ENCODE peak calls at places on chromosomes 6 and 20, in six cellular contexts. One of them, this sample, is unnamed.

GRCh38 chr6:71737953-71738352 is 148.4 kb upstream of the RIMS1 start:
- DNase-seq in pancreas: no peak
- DNase-seq in psoas muscle: no peak
- DNase-seq in PC-9: no peak
- DNase-seq in CD8-positive, alpha-beta T cell: no peak
- DNase-seq in heart right ventricle: no peak
- DNase-seq in this sample: no peak

GRCh38 chr6:125564941-125565340 is 184.5 kb upstream of the HEY2 start:
- DNase-seq in pancreas: no peak
- DNase-seq in heart right ventricle: no peak
- DNase-seq in CD8-positive, alpha-beta T cell: no peak
- DNase-seq in PC-9: no peak
- DNase-seq in psoas muscle: no peak
- DNase-seq in this sample: no peak

GRCh38 chr6:82017316-82017715 is 230.2 kb downstream of the IBTK start:
- DNase-seq in CD8-positive, alpha-beta T cell: no peak
- DNase-seq in pancreas: no peak
- DNase-seq in psoas muscle: no peak
- DNase-seq in heart right ventricle: peak
- DNase-seq in PC-9: peak
- DNase-seq in this sample: no peak

GRCh38 chr6:35694462-35694861 is 5.7 kb upstream of the FKBP5 start:
- DNase-seq in heart right ventricle: no peak
- DNase-seq in pancreas: no peak
- DNase-seq in CD8-positive, alpha-beta T cell: no peak
- DNase-seq in psoas muscle: no peak
- DNase-seq in PC-9: no peak
- DNase-seq in this sample: no peak

GRCh38 chr6:73811706-73812105 is 115.7 kb downstream of the CD109 start:
- DNase-seq in heart right ventricle: no peak
- DNase-seq in PC-9: no peak
- DNase-seq in CD8-positive, alpha-beta T cell: no peak
- DNase-seq in pancreas: no peak
- DNase-seq in psoas muscle: no peak
- DNase-seq in this sample: no peak

GRCh38 chr6:119454694-119455093 is 105.1 kb upstream of the MAN1A1 start:
- DNase-seq in PC-9: no peak
- DNase-seq in CD8-positive, alpha-beta T cell: no peak
- DNase-seq in heart right ventricle: no peak
- DNase-seq in psoas muscle: no peak
- DNase-seq in pancreas: no peak
- DNase-seq in this sample: no peak

GRCh38 chr6:1832844-1833787 is 223.4 kb downstream of the FOXC1 start:
- DNase-seq in pancreas: peak
- DNase-seq in CD8-positive, alpha-beta T cell: no peak
- DNase-seq in PC-9: no peak
- DNase-seq in psoas muscle: peak
- DNase-seq in heart right ventricle: peak
- DNase-seq in this sample: peak

GRCh38 chr6:30062471-30063178 is 1.6 kb downstream of the POLR1H start:
- DNase-seq in CD8-positive, alpha-beta T cell: no peak
- DNase-seq in PC-9: no peak
- DNase-seq in pancreas: no peak
- DNase-seq in heart right ventricle: no peak
- DNase-seq in psoas muscle: no peak
- DNase-seq in this sample: no peak

GRCh38 chr6:116562614-116563013 is 8.7 kb upstream of the RWDD1 start:
- DNase-seq in psoas muscle: no peak
- DNase-seq in pancreas: no peak
- DNase-seq in PC-9: no peak
- DNase-seq in CD8-positive, alpha-beta T cell: no peak
- DNase-seq in heart right ventricle: no peak
- DNase-seq in this sample: no peak

GRCh38 chr6:2188856-2189384 is 56.5 kb downstream of the GMDS start:
- DNase-seq in heart right ventricle: no peak
- DNase-seq in CD8-positive, alpha-beta T cell: no peak
- DNase-seq in pancreas: no peak
- DNase-seq in PC-9: no peak
- DNase-seq in psoas muscle: no peak
- DNase-seq in this sample: no peak

GRCh38 chr20:17663040-17663399 is 19.0 kb downstream of the RRBP1 start:
- DNase-seq in PC-9: no peak
- DNase-seq in CD8-positive, alpha-beta T cell: no peak
- DNase-seq in psoas muscle: no peak
- DNase-seq in heart right ventricle: no peak
- DNase-seq in pancreas: no peak
- DNase-seq in this sample: no peak

GRCh38 chr6:11538799-11539468 is 1.4 kb downstream of the TMEM170B start:
- DNase-seq in heart right ventricle: no peak
- DNase-seq in PC-9: no peak
- DNase-seq in pancreas: no peak
- DNase-seq in psoas muscle: no peak
- DNase-seq in CD8-positive, alpha-beta T cell: no peak
- DNase-seq in this sample: no peak

GRCh38 chr6:155050311-155050710 is 55.2 kb downstream of the TIAM2 start:
- DNase-seq in CD8-positive, alpha-beta T cell: no peak
- DNase-seq in heart right ventricle: no peak
- DNase-seq in pancreas: no peak
- DNase-seq in psoas muscle: no peak
- DNase-seq in PC-9: no peak
- DNase-seq in this sample: no peak

GRCh38 chr20:38043512-38044300 is 10.2 kb downstream of the RPRD1B start:
- DNase-seq in pancreas: no peak
- DNase-seq in PC-9: no peak
- DNase-seq in psoas muscle: peak
- DNase-seq in heart right ventricle: no peak
- DNase-seq in CD8-positive, alpha-beta T cell: no peak
- DNase-seq in this sample: no peak

GRCh38 chr6:22320750-22321149 is 23.9 kb upstream of the PRL start:
- DNase-seq in PC-9: peak
- DNase-seq in psoas muscle: no peak
- DNase-seq in pancreas: no peak
- DNase-seq in heart right ventricle: no peak
- DNase-seq in CD8-positive, alpha-beta T cell: no peak
- DNase-seq in this sample: no peak

GRCh38 chr20:50635676-50636600 is 55.4 kb downstream of the RIPOR3 start:
- DNase-seq in pancreas: peak
- DNase-seq in psoas muscle: peak
- DNase-seq in heart right ventricle: peak
- DNase-seq in PC-9: peak
- DNase-seq in CD8-positive, alpha-beta T cell: peak
- DNase-seq in this sample: peak

GRCh38 chr6:157535354-157536217 is 154.6 kb downstream of the ZDHHC14 start:
- DNase-seq in psoas muscle: no peak
- DNase-seq in PC-9: no peak
- DNase-seq in pancreas: no peak
- DNase-seq in heart right ventricle: no peak
- DNase-seq in CD8-positive, alpha-beta T cell: no peak
- DNase-seq in this sample: no peak

GRCh38 chr6:34745277-34746103 is 11.8 kb upstream of the SNRPC start:
- DNase-seq in CD8-positive, alpha-beta T cell: no peak
- DNase-seq in pancreas: peak
- DNase-seq in heart right ventricle: no peak
- DNase-seq in psoas muscle: no peak
- DNase-seq in PC-9: peak
- DNase-seq in this sample: peak

GRCh38 chr20:48904566-48905321 is 16.8 kb upstream of the ARFGEF2 start:
- DNase-seq in CD8-positive, alpha-beta T cell: peak
- DNase-seq in heart right ventricle: peak
- DNase-seq in PC-9: peak
- DNase-seq in pancreas: no peak
- DNase-seq in psoas muscle: peak
- DNase-seq in this sample: peak

GRCh38 chr6:40410792-40411191 is 176.4 kb downstream of the LRFN2 start:
- DNase-seq in CD8-positive, alpha-beta T cell: no peak
- DNase-seq in PC-9: no peak
- DNase-seq in heart right ventricle: no peak
- DNase-seq in psoas muscle: no peak
- DNase-seq in pancreas: no peak
- DNase-seq in this sample: no peak

GRCh38 chr6:77466055-77467028 is 3.1 kb upstream of the HTR1B start:
- DNase-seq in pancreas: peak
- DNase-seq in CD8-positive, alpha-beta T cell: no peak
- DNase-seq in psoas muscle: peak
- DNase-seq in PC-9: peak
- DNase-seq in heart right ventricle: no peak
- DNase-seq in this sample: peak

GRCh38 chr6:13762648-13763441 is 51.2 kb upstream of the RANBP9 start:
- DNase-seq in psoas muscle: no peak
- DNase-seq in pancreas: no peak
- DNase-seq in PC-9: no peak
- DNase-seq in CD8-positive, alpha-beta T cell: no peak
- DNase-seq in heart right ventricle: no peak
- DNase-seq in this sample: peak

GRCh38 chr6:42047220-42047590 is 3.1 kb upstream of the TAF8 start:
- DNase-seq in heart right ventricle: no peak
- DNase-seq in pancreas: no peak
- DNase-seq in CD8-positive, alpha-beta T cell: no peak
- DNase-seq in PC-9: no peak
- DNase-seq in psoas muscle: no peak
- DNase-seq in this sample: no peak

GRCh38 chr6:42050897-42051653 is 751 bp downstream of the TAF8 start:
- DNase-seq in PC-9: no peak
- DNase-seq in pancreas: no peak
- DNase-seq in psoas muscle: no peak
- DNase-seq in CD8-positive, alpha-beta T cell: no peak
- DNase-seq in heart right ventricle: no peak
- DNase-seq in this sample: no peak

GRCh38 chr6:42047790-42048405 is 2.4 kb upstream of the TAF8 start:
- DNase-seq in CD8-positive, alpha-beta T cell: no peak
- DNase-seq in pancreas: no peak
- DNase-seq in heart right ventricle: no peak
- DNase-seq in PC-9: no peak
- DNase-seq in psoas muscle: no peak
- DNase-seq in this sample: no peak

GRCh38 chr6:42049116-42049809 is 1.1 kb upstream of the TAF8 start:
- DNase-seq in PC-9: no peak
- DNase-seq in heart right ventricle: no peak
- DNase-seq in psoas muscle: peak
- DNase-seq in CD8-positive, alpha-beta T cell: no peak
- DNase-seq in pancreas: peak
- DNase-seq in this sample: peak

DNA sequence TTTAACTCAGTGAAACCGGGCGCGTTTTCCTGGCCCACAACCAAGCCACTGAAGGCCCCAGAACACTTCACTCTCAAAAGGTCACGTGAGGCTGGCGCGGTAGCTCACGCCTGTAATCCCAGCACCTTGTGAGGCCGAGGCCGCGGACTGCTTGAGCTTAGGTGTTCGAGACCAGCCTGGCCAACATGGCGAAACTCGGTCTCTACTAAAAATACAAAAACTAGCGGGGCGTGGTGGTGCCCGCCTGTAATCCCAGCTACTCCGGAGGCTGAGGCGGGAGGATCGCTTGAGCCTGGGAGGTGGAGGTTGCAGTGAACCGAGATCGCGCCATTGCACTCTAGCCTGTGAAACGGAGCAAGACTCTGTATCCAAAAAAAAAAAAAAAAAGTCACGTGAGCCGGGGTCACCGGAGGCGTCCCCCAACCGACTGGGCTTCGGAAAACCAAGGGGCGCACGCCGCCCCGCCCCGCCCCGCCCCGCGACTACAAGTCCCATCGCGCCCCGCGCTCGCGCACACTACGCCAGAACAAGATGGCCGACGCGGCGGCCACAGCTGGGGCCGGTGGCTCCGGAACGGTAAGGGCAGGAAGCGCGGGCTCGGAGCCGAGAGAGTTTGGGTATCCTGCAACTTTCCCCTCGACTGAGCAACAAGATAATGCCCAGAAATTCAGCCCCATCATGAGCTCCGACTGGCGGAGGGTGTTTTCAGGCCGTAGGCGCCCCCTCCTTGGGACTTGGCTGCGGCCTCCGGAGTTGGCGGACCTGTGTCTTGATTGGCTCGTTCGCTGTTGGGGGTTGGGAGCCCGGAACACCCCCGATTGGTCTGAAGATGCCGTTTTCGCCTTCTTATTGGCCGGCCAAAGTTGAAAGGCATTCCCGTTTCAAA is at the start of gene TAF8:
- DNase-seq in CD8-positive, alpha-beta T cell: peak
- DNase-seq in pancreas: peak
- DNase-seq in heart right ventricle: peak
- DNase-seq in psoas muscle: peak
- DNase-seq in PC-9: peak
- DNase-seq in this sample: peak
- TF ChIP-seq CTCF in CD8-positive, alpha-beta T cell: no peak
- TF ChIP-seq CTCF in pancreas: no peak
- TF ChIP-seq CTCF in heart right ventricle: no peak
- TF ChIP-seq CTCF in psoas muscle: no peak
- TF ChIP-seq CTCF in PC-9: no peak
- TF ChIP-seq CTCF in this sample: no peak

GRCh38 chr20:24033151-24033550 is 44.6 kb upstream of the GGTLC1 start:
- DNase-seq in PC-9: no peak
- DNase-seq in psoas muscle: no peak
- DNase-seq in pancreas: no peak
- DNase-seq in heart right ventricle: no peak
- DNase-seq in CD8-positive, alpha-beta T cell: no peak
- DNase-seq in this sample: no peak

GRCh38 chr20:24032412-24032898 is 43.9 kb upstream of the GGTLC1 start:
- DNase-seq in psoas muscle: no peak
- DNase-seq in PC-9: no peak
- DNase-seq in heart right ventricle: no peak
- DNase-seq in pancreas: no peak
- DNase-seq in CD8-positive, alpha-beta T cell: no peak
- DNase-seq in this sample: no peak

DNA sequence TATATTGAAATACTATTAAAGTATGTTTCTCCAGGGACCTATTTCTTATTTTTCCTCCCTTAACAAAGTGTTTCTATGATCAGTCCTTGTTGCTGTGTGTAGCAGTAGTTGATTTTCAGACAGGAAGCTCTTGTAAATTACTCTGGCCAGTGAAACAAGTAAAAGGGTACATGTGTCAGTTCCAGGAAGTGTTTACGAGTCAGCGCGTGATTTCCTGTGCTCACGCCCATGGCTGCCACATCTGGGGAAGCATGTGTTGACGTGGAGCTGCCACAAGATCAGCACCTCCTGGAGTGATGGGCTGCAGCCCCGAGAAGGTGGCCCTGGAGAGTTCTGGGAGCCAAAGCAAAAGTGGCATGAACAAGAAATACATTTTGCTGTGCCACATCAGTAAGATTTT is 38.6 kb upstream of the GGTLC1 start:
- DNase-seq in CD8-positive, alpha-beta T cell: peak
- DNase-seq in psoas muscle: peak
- DNase-seq in pancreas: peak
- DNase-seq in heart right ventricle: peak
- DNase-seq in PC-9: no peak
- DNase-seq in this sample: peak
- H3K4me3 ChIP-seq in CD8-positive, alpha-beta T cell: peak
- H3K4me3 ChIP-seq in psoas muscle: no peak
- H3K4me3 ChIP-seq in pancreas: no peak
- H3K4me3 ChIP-seq in heart right ventricle: no peak
- H3K4me3 ChIP-seq in PC-9: no peak
- H3K4me3 ChIP-seq in this sample: no peak

GRCh38 chr6:33700391-33701050 is 11.0 kb downstream of the UQCC2 start:
- DNase-seq in CD8-positive, alpha-beta T cell: peak
- DNase-seq in PC-9: peak
- DNase-seq in heart right ventricle: peak
- DNase-seq in psoas muscle: peak
- DNase-seq in pancreas: peak
- DNase-seq in this sample: peak
- TF ChIP-seq CTCF in CD8-positive, alpha-beta T cell: peak
- TF ChIP-seq CTCF in PC-9: peak
- TF ChIP-seq CTCF in heart right ventricle: peak
- TF ChIP-seq CTCF in psoas muscle: peak
- TF ChIP-seq CTCF in pancreas: peak
- TF ChIP-seq CTCF in this sample: peak

GRCh38 chr6:110329348-110329728 is 28.8 kb downstream of the METTL24 start:
- DNase-seq in CD8-positive, alpha-beta T cell: no peak
- DNase-seq in pancreas: no peak
- DNase-seq in psoas muscle: no peak
- DNase-seq in PC-9: no peak
- DNase-seq in heart right ventricle: no peak
- DNase-seq in this sample: no peak
- H3K4me3 ChIP-seq in CD8-positive, alpha-beta T cell: no peak
- H3K4me3 ChIP-seq in pancreas: peak
- H3K4me3 ChIP-seq in psoas muscle: peak
- H3K4me3 ChIP-seq in PC-9: no peak
- H3K4me3 ChIP-seq in heart right ventricle: peak
- H3K4me3 ChIP-seq in this sample: no peak

This sample was measured in mucosa of descending colon.